ENCODE peak calls at places on chromosome 2, in six cellular contexts. X, P, Z, Y, S and Q are unnamed samples.

GRCh38 chr2:17101596-17101995 is 416.6 kb downstream of the RAD51AP2 start:
- DNase-seq in P (no peak), Z (no peak), S (no peak), Y (no peak), X (peak), Q (no peak)

GRCh38 chr2:14633451-14634211 is 1.1 kb downstream of the LRATD1 start:
- DNase-seq in Z (no peak), P (no peak), Y (no peak), S (peak), X (no peak), Q (peak)

GRCh38 chr2:26942543-26943295 is 27.7 kb upstream of the MAPRE3 start:
- DNase-seq in Y (peak), X (peak), Z (no peak), S (peak), P (peak), Q (peak)

GRCh38 chr2:144414324-144414845 is 105.5 kb downstream of the ZEB2 start:
- DNase-seq in S (no peak), P (peak), Y (no peak), Z (peak), X (peak), Q (peak)

GRCh38 chr2:10079192-10079930 is 850 bp downstream of the CYS1 start:
- DNase-seq in X (peak), P (peak), Z (no peak), Y (peak), S (peak), Q (peak)

GRCh38 chr2:57987835-57988573 is 58.6 kb upstream of the VRK2 start:
- DNase-seq in X (peak), Z (no peak), P (no peak), Y (no peak), S (no peak), Q (no peak)

GRCh38 chr2:158797963-158798700 is 3.0 kb downstream of the DAPL1 start:
- DNase-seq in X (peak), S (peak), P (no peak), Z (no peak), Y (no peak), Q (no peak)

GRCh38 chr2:240813231-240813921 is 6.6 kb downstream of the KIF1A start:
- DNase-seq in S (no peak), Z (no peak), X (no peak), P (no peak), Y (no peak), Q (no peak)

GRCh38 chr2:16625201-16625729 is 40.4 kb downstream of the CYRIA start:
- DNase-seq in Z (no peak), P (no peak), Y (peak), X (no peak), S (no peak), Q (no peak)

GRCh38 chr2:214196260-214196659 is 214.6 kb upstream of the VWC2L start:
- DNase-seq in Z (no peak), X (no peak), Y (no peak), P (no peak), S (no peak), Q (no peak)

GRCh38 chr2:109470121-109470921 is 143.4 kb downstream of the SEPTIN10 start:
- DNase-seq in S (no peak), Y (peak), Z (no peak), X (peak), P (peak), Q (no peak)